ENCODE peak calls at places on chromosomes 7 and 10, in ten cellular contexts. K is uterus; L is kidney; N is AG09309; U is neural progenitor cell; A is brain microvascular endothelial cell; R is CD8-positive, alpha-beta memory T cell; Z is PC-3; E is retinal pigment epithelial cell; X is cardiac fibroblast. S is an unnamed sample.

GRCh38 chr10:72334196-72334831 is 20.4 kb downstream of the DNAJB12 start:
- DNase-seq in K (peak), X (peak), R (no peak), L (peak), Z (no peak), N (no peak), U (peak), E (peak), A (peak), S (no peak)

GRCh38 chr10:112360308-112361270 is 13.3 kb upstream of the ACSL5 start:
- DNase-seq in U (no peak), A (no peak), K (no peak), R (no peak), L (no peak), X (peak), N (no peak), E (peak), Z (peak), S (no peak)

GRCh38 chr7:98470131-98470985 is 69.5 kb upstream of the BAIAP2L1 start:
- DNase-seq in X (no peak), U (peak), A (no peak), Z (peak), E (no peak), R (no peak), K (no peak), L (peak), N (no peak), S (no peak)

GRCh38 chr7:47940482-47941001 is 7.7 kb downstream of the PKD1L1 start:
- DNase-seq in X (peak), E (no peak), Z (no peak), R (no peak), L (no peak), K (no peak), N (no peak), A (peak), U (no peak), S (no peak)

GRCh38 chr10:62961951-62962523 is 145.9 kb upstream of the EGR2 start:
- DNase-seq in X (peak), N (no peak), R (no peak), L (no peak), U (peak), Z (peak), K (no peak), A (peak), E (no peak), S (no peak)

GRCh38 chr7:54615545-54615944 is 73.4 kb downstream of the VSTM2A start:
- DNase-seq in K (no peak), E (no peak), U (no peak), Z (peak), L (no peak), N (no peak), R (no peak), X (no peak), A (no peak), S (peak)

GRCh38 chr7:5526190-5527037 is 102.8 kb upstream of the TNRC18 start:
- DNase-seq in N (no peak), E (no peak), U (peak), X (peak), R (no peak), A (no peak), K (peak), Z (peak), L (no peak), S (no peak)

GRCh38 chr10:78017856-78018255 is 11.5 kb downstream of the POLR3A start:
- DNase-seq in A (no peak), N (no peak), L (no peak), K (no peak), R (no peak), X (no peak), U (no peak), Z (peak), E (no peak), S (no peak)

GRCh38 chr7:137772748-137773147 is 74.0 kb downstream of the DGKI start:
- DNase-seq in K (no peak), Z (peak), U (no peak), E (peak), N (peak), X (peak), R (no peak), A (peak), L (no peak), S (no peak)

GRCh38 chr10:70634011-70634410 is 31.5 kb upstream of the PRF1 start:
- DNase-seq in K (no peak), L (no peak), X (no peak), A (no peak), E (no peak), N (no peak), R (no peak), Z (no peak), U (no peak), S (no peak)

GRCh38 chr7:43204081-43204480 is 91.6 kb downstream of the HECW1 start:
- DNase-seq in R (no peak), X (peak), L (no peak), N (peak), E (no peak), Z (peak), U (no peak), K (no peak), A (peak), S (no peak)

GRCh38 chr7:25389489-25390106 is 161.3 kb upstream of the NPVF start:
- DNase-seq in Z (peak), X (peak), N (no peak), U (peak), A (peak), L (no peak), K (no peak), E (no peak), R (no peak), S (no peak)

GRCh38 chr10:11345224-11346054 is 266.0 kb downstream of the USP6NL start:
- DNase-seq in L (no peak), E (no peak), U (peak), X (peak), A (no peak), K (no peak), N (no peak), R (no peak), Z (peak), S (peak)

GRCh38 chr7:36300696-36301350 is 88.8 kb upstream of the ANLN start:
- DNase-seq in E (no peak), N (no peak), U (peak), K (no peak), Z (peak), R (no peak), X (peak), A (no peak), L (peak), S (no peak)

GRCh38 chr7:83937930-83938329 is 256.7 kb downstream of the SEMA3A start:
- DNase-seq in L (no peak), U (no peak), K (no peak), X (no peak), E (no peak), A (no peak), R (no peak), Z (no peak), N (no peak), S (no peak)

GRCh38 chr7:83934118-83934734 is 260.4 kb downstream of the SEMA3A start:
- DNase-seq in N (no peak), Z (peak), A (no peak), R (no peak), K (no peak), E (no peak), L (no peak), U (no peak), X (peak), S (no peak)

GRCh38 chr7:83936056-83936703 is 258.4 kb downstream of the SEMA3A start:
- DNase-seq in R (no peak), N (peak), X (peak), A (peak), L (no peak), E (peak), Z (peak), U (peak), K (no peak), S (peak)

GRCh38 chr7:83930262-83930661 is 264.3 kb downstream of the SEMA3A start:
- DNase-seq in K (no peak), X (no peak), U (no peak), E (no peak), Z (no peak), N (no peak), L (no peak), R (no peak), A (no peak), S (no peak)

DNA sequence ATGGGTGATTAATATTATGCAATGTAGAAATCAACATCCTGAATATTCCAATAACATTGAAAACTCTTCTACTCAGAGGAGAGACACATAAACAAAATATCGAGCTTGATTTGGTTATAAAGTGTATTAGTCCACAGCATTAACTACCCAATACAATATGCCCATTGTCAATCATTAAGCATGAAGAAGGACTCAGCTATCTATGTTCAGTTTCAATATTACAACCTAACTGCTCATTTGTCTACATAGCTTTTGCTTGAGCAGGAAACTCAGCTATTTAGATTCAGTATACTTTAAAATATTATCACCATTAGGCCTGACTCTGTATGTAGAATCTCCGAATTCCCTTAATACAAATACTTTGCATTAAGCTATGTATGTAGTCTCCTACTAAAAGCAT is 262.6 kb downstream of the SEMA3A start:
- DNase-seq in N (no peak), K (no peak), A (no peak), Z (no peak), E (no peak), X (no peak), U (no peak), L (no peak), R (no peak), S (no peak)
- H3K4me3 ChIP-seq in N (no peak), K (no peak), A (no peak), Z (no peak), E (no peak), X (no peak), U (no peak), L (no peak), R (no peak), S (no peak)

DNA sequence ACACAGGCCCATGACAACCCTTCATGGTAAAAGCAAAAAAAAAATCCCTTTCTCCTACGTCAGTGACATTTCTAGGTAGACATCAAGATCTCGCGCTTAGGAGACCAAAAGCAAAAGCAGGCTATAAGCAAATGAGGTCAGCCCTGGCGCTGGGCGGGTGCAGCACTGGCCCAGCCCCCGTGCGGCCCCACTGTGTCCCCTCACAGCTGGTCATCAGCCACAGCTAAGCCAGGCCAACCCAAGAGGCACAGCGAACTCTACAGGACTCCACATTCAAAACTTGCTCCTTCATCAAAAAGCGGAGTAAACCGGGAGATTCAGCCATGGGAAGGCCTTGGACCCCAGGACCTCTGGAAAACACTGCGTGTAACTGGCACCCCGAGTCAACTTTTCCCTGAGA is 113.7 kb downstream of the PTPRN2 start:
- DNase-seq in R (no peak), U (no peak), A (no peak), K (no peak), X (no peak), Z (no peak), E (no peak), L (no peak), N (no peak), S (no peak)
- H3K4me3 ChIP-seq in R (no peak), U (no peak), A (no peak), K (no peak), X (no peak), Z (no peak), E (no peak), L (no peak), N (no peak), S (no peak)

GRCh38 chr7:73716318-73716890 is 3.1 kb downstream of the STX1A start:
- DNase-seq in A (peak), K (no peak), U (no peak), Z (no peak), E (no peak), R (no peak), X (no peak), L (no peak), N (no peak), S (no peak)

GRCh38 chr7:73717025-73717807 is 2.3 kb downstream of the STX1A start:
- DNase-seq in E (no peak), X (peak), N (no peak), U (no peak), L (no peak), A (peak), Z (no peak), R (no peak), K (no peak), S (no peak)

GRCh38 chr7:73718438-73718881 is 1.0 kb downstream of the STX1A start:
- DNase-seq in E (no peak), L (no peak), N (no peak), A (peak), K (no peak), Z (peak), U (no peak), R (no peak), X (no peak), S (no peak)

GRCh38 chr7:73718905-73719805 is at the start of gene STX1A:
- DNase-seq in X (peak), L (peak), U (peak), E (no peak), Z (peak), R (peak), N (no peak), K (peak), A (peak), S (no peak)

GRCh38 chr7:73717991-73718405 is 1.5 kb downstream of the STX1A start:
- DNase-seq in A (peak), L (no peak), U (no peak), E (no peak), K (no peak), Z (peak), N (peak), X (peak), R (peak), S (no peak)
- H3K4me3 ChIP-seq in A (peak), L (no peak), U (no peak), E (peak), K (no peak), Z (peak), N (peak), X (peak), R (peak), S (peak)

DNA sequence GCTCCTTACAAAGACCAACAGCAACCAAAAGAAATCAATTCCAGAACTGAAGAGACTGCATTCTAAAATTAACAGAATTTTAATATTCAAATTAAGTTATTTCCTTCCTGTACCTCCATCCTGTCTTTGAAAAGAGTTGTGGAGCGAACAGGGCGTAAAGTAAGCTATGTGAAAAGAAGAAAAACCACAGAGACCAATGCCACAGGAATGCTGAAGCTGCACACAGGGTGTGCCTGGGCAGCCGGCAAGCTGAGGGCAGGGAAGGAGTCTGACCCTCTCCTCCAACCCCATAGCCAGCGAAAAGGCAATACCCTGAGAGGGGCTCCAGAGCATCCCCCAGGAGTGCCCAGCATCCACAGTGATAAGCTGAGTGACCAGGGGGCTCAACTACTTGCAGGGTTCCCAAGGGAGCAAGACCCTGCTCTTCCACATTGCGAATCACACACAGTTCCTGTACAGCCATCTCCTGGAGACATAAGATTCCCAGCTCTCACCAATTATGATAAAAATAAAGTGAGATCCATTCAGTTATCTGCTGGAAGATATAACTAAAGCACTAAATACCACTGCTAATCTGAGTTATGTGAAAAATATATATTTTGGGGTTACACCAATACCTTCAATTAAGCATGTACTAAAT is 93.8 kb downstream of the PARD3 start:
- DNase-seq in X (peak), U (no peak), Z (peak), K (no peak), N (no peak), E (no peak), R (no peak), L (no peak), A (peak), S (no peak)
- H3K4me3 ChIP-seq in X (no peak), U (no peak), Z (peak), K (no peak), N (no peak), E (no peak), R (no peak), L (no peak), A (no peak), S (peak)

GRCh38 chr7:1055491-1056005 is 11.2 kb downstream of the GPR146 start:
- DNase-seq in R (no peak), Z (no peak), E (no peak), L (no peak), N (no peak), A (no peak), K (no peak), U (no peak), X (no peak), S (no peak)
- H3K4me3 ChIP-seq in R (peak), Z (no peak), E (no peak), L (no peak), N (no peak), A (no peak), K (peak), U (no peak), X (peak), S (no peak)

GRCh38 chr7:2814186-2814530 is 29.9 kb downstream of the GNA12 start:
- DNase-seq in L (no peak), K (no peak), X (no peak), E (no peak), R (no peak), N (no peak), A (no peak), Z (no peak), U (no peak), S (no peak)

GRCh38 chr7:2815523-2816240 is 28.4 kb downstream of the GNA12 start:
- DNase-seq in U (no peak), L (no peak), K (no peak), E (no peak), Z (no peak), A (no peak), N (no peak), X (no peak), R (no peak), S (no peak)

GRCh38 chr7:2812831-2813230 is 31.3 kb downstream of the GNA12 start:
- DNase-seq in U (no peak), X (no peak), Z (no peak), K (no peak), R (no peak), N (no peak), A (no peak), L (no peak), E (no peak), S (no peak)

GRCh38 chr7:2813350-2814185 is 30.5 kb downstream of the GNA12 start:
- DNase-seq in A (no peak), X (no peak), K (no peak), E (no peak), L (no peak), N (no peak), R (no peak), U (no peak), Z (no peak), S (no peak)

DNA sequence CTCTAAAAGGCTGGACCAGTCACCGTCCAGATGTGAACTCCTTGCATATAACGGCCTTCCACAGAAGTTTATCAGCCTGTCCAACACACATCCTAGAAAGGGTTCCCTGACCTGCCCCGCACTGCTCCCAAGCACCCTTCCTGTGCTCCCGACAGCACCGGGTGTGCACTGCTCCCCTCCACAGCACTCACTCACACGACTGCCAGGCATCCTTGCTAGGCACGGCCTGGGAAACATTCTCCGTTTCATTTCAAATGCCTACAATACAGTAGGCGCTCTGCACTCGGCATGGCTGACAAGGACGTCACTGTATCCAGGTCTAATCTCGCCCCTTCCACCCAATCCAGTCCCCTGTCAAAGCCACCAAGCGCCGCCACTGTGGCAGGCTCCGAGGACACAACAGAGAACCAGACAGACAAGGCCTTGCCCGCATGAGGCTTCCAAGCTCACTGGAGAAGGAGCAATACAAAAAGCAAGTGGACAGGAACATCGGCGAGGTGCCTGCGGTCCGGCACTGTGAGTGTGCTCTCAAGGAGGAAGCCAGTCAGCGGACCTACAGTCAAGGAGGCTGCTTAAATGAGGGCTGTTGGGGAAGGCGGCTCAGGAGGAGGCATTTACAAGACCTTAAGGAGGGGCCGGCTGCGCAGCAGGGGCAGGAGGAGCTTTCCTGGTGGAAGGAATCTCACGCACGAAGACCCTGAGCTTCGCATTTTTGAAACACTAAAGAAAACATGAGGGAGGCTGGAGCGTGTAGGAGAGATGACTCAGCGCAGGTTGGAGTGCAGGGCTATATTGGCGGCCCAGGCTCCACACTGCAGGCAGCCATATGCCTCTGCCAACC is 29.2 kb downstream of the GNA12 start:
- DNase-seq in X (no peak), A (peak), K (no peak), Z (no peak), N (no peak), E (no peak), L (no peak), R (no peak), U (peak), S (no peak)
- H3K4me3 ChIP-seq in X (no peak), A (no peak), K (peak), Z (no peak), N (no peak), E (no peak), L (peak), R (no peak), U (no peak), S (no peak)

DNA sequence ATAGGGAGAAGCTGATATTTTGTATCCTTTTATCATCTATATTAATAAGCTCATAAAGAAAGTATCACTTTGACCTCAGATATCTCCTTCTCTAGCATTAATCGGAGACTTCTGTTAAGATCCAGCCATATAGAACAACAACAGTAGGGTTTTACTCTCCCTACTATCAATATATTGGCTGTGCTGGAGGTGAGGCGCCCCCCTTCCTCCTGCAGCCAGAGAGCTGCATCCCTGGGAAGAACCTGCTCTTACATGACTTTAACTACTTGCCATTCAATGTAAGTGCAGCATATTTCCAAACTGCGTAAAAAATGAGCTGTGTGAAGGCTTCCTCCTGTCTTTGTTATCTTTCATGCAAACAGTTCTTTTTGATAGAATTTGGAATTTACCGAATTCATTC is 247.8 kb downstream of the SDK1 start:
- DNase-seq in A (no peak), N (no peak), Z (no peak), L (no peak), E (no peak), X (no peak), U (no peak), R (no peak), K (no peak), S (no peak)
- H3K4me3 ChIP-seq in A (no peak), N (no peak), Z (no peak), L (no peak), E (no peak), X (no peak), U (no peak), R (no peak), K (no peak), S (no peak)

S was measured in epithelial cell of proximal tubule.